ENCODE peak calls at places on chromosomes 2 and 18, in four cellular contexts. S is stomach, Z is PC-9, J is hepatocyte. V is an unnamed sample.

GRCh38 chr18:43882358-43882757 is 605.1 kb upstream of the SYT4 start:
- DNase-seq in S (no peak), Z (no peak), J (no peak), V (no peak)

GRCh38 chr2:103484906-103485305 is 723.1 kb downstream of the TMEM182 start:
- DNase-seq in S (no peak), Z (no peak), J (no peak), V (no peak)

GRCh38 chr2:118670868-118671267 is 176.6 kb downstream of the EN1 start:
- DNase-seq in S (no peak), Z (no peak), J (peak; percentile 24), V (no peak)

GRCh38 chr2:223930002-223930976 is 14.8 kb downstream of the WDFY1 start:
- DNase-seq in S (peak; percentile 37), Z (no peak), J (peak; percentile 54), V (peak; percentile 38)

GRCh38 chr2:183079335-183079775 is 808 bp downstream of the DUSP19 start:
- DNase-seq in S (no peak), Z (no peak), J (no peak), V (peak; percentile 40)

GRCh38 chr2:145408980-145409379 is 889.1 kb upstream of the ZEB2 start:
- DNase-seq in S (no peak), Z (no peak), J (no peak), V (no peak)

GRCh38 chr2:226295123-226295522 is 504.5 kb downstream of the IRS1 start:
- DNase-seq in S (no peak), Z (no peak), J (no peak), V (no peak)

GRCh38 chr2:20062615-20063545 is 11.5 kb upstream of the LAPTM4A start:
- DNase-seq in S (no peak), Z (no peak), J (peak; percentile 53), V (no peak)

GRCh38 chr2:219059725-219060682 is 717 bp downstream of the IHH start:
- DNase-seq in S (peak; percentile 51), Z (no peak), J (peak; percentile 45), V (no peak)

DNA sequence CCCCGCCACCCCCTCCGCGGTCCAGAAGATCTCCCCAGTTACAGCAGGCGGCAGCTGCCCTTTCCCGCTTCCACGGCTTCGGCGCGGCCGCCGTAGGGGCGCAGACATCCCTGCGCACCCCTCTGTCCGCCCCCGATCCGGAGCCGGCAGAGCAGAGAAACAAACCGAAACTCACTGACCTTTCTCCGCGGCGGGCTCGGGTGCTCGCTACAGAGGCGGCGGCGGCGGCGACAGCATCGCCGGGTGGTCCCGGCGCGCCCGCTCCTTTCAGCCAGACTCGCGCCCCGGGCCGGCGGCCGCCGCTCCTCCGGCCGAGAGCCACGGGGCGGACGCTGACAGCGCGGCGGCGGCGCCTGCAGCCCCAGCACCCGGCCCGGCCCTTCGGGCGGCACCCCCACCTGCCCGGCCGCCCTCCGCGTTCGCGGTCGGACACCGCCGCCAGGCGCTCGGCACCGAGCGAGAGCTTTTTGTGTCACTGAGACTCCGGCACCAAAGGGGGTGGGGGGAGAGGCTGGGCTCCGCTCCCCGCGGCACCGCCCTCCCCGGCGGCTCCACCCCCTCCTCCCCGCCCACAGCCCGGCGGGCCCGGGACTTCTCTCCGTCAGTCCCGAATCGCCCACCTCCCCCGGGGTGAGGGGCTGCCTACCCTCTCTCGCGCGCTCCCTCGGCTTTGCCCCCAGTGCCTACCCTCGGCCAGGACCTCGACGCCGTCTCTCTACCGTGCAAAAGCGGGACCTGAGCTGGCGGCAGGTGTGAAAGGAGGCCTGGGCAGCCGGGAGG is 1.4 kb upstream of the RNF152 start:
- DNase-seq in S (peak; percentile 89), Z (peak; percentile 53), J (peak; percentile 91), V (peak; percentile 85)
- H3K27ac ChIP-seq in S (peak overlapping the region; percentile 95), Z (no peak overlapping the region), J (peak overlapping the region; percentile 83), V (peak overlapping the region; percentile 95)

GRCh38 chr2:233466991-233467603 is 99.5 kb downstream of the USP40 start:
- DNase-seq in S (peak; percentile 20), Z (no peak), J (no peak), V (no peak)
- H3K27ac ChIP-seq in S (peak overlapping the region; percentile 3), Z (no peak overlapping the region), J (no peak overlapping the region), V (no peak overlapping the region)

GRCh38 chr2:120889936-120890335 is 154.3 kb downstream of the GLI2 start:
- DNase-seq in S (no peak), Z (no peak), J (no peak), V (no peak)

GRCh38 chr2:120890566-120891360 is 155.1 kb downstream of the GLI2 start:
- DNase-seq in S (no peak), Z (no peak), J (no peak), V (no peak)

GRCh38 chr2:120892967-120893667 is 157.4 kb downstream of the GLI2 start:
- DNase-seq in S (no peak), Z (no peak), J (no peak), V (no peak)

GRCh38 chr2:120893874-120894584 is 158.4 kb downstream of the GLI2 start:
- DNase-seq in S (no peak), Z (no peak), J (peak; percentile 54), V (no peak)

DNA sequence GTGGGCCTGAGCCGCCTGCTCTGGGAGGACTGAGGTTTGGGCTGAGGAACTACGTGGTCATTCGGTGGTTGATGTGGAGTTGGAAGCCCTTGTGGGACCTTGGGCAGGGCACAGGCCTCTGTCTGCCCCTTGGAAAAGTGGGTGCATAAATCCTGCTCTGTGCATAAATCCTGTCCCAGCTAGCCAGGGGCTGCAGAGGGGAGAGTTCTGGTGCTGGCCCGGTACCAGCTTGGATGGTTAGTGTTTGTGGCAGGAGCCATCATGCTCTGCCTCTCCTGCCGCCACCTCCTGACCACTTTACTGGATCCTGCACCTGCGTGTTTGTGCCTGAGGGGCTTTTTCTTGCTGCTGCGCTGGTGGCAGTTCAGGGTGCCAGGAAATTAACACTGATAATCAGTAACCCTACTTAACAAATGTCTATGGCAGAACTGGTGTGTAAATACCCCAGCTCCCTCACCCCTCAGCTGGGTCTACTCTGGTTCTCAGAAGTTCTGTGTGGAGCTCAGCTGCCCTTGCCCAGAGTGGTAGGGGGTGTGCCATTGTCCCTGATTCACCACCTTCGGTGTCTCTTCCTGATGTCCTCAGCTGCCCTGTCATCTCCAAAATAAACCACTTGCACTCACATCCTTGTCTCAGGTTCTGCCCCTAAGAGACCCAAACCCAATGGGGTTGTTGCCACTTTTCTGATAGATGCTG is 156.8 kb downstream of the GLI2 start:
- DNase-seq in S (no peak), Z (no peak), J (no peak), V (no peak)
- H3K27ac ChIP-seq in S (no peak overlapping the region), Z (no peak overlapping the region), J (peak overlapping the region; percentile 68), V (peak overlapping the region; percentile 70)

GRCh38 chr2:231707625-231708049 is 688 bp upstream of the PTMA start:
- DNase-seq in S (no peak), Z (no peak), J (peak; percentile 70), V (no peak)
- H3K27ac ChIP-seq in S (peak overlapping the region; percentile 99), Z (peak overlapping the region; percentile 99), J (peak overlapping the region; percentile 99), V (peak overlapping the region; percentile 100)

DNA sequence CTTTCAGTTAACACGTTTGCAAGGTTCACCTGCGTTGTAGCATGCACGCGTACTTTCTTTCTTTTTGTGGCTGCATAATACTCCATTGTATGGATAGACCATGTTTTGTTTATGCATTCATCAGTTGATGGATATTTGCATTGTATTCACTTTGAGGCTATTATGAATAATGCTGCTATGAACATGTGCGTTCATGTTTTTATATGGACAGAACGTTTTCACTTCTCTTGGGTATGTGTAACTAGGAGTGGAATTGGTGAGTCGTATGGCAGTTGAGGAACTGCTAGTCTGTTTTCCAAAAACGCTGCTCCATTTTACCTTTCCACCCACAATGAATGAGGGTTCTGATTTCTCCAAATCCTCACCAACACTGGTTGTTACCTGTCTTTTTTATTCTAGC is 244.3 kb downstream of the GLI2 start:
- DNase-seq in S (no peak), Z (no peak), J (no peak), V (no peak)
- H3K27ac ChIP-seq in S (no peak overlapping the region), Z (no peak overlapping the region), J (no peak overlapping the region), V (no peak overlapping the region)

DNA sequence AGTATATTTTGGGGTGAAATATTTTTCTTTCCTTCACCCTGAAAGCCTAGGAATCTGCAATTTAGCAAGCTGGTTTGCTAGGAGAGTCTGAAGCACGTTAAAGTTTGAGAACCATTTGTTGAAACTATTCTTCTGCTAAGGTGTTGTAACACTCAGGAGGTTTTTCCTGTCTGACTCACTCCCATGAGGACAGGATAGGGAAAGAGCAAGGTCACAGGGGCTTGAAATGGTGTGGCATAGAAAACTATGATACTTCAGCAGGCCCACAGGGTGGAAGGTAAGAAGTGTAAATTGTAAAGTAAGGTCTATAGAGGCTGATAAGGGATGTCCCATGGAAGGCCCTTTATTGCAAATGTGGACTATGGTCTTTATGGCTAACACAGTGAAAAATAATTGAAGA is 177.7 kb upstream of the ZC3H15 start:
- DNase-seq in S (no peak), Z (no peak), J (peak; percentile 45), V (no peak)
- H3K27ac ChIP-seq in S (no peak overlapping the region), Z (peak overlapping the region; percentile 33), J (peak overlapping the region; percentile 70), V (no peak overlapping the region)

DNA sequence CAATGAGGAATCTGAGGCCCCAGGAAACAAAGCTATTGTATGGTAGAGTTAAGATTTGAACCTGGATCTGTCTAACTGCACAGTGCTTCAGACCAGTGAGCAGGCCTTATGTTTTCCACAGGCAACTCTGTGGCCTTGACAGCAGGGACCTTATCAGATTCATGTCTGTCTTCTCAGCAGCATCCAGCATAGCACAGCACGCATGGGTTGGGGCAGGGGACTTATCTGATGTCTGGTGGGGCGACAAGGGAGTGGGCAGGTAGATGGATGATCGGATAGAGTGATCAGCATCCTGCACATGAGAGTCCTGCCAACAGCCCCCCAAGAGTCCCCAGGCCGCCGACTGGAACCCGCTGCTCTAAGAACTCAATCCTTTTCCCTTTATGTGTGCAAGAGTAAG is 28.7 kb upstream of the KCNF1 start:
- DNase-seq in S (no peak), Z (no peak), J (no peak), V (no peak)
- H3K27ac ChIP-seq in S (no peak overlapping the region), Z (no peak overlapping the region), J (peak overlapping the region; percentile 78), V (no peak overlapping the region)

GRCh38 chr2:74843371-74844298 is 9.7 kb downstream of the HK2 start:
- DNase-seq in S (no peak), Z (no peak), J (peak; percentile 76), V (no peak)

GRCh38 chr2:74844752-74845151 is 10.8 kb downstream of the HK2 start:
- DNase-seq in S (no peak), Z (no peak), J (no peak), V (no peak)

GRCh38 chr2:74845991-74846390 is 12.1 kb downstream of the HK2 start:
- DNase-seq in S (no peak), Z (no peak), J (no peak), V (no peak)

GRCh38 chr2:74846481-74846880 is 12.6 kb downstream of the HK2 start:
- DNase-seq in S (no peak), Z (no peak), J (no peak), V (no peak)

GRCh38 chr2:74845217-74845751 is 11.4 kb downstream of the HK2 start:
- DNase-seq in S (peak; percentile 93), Z (peak; percentile 91), J (peak; percentile 85), V (peak; percentile 76)
- H3K27ac ChIP-seq in S (peak overlapping the region; percentile 93), Z (peak overlapping the region; percentile 98), J (peak overlapping the region; percentile 95), V (peak overlapping the region; percentile 73)

DNA sequence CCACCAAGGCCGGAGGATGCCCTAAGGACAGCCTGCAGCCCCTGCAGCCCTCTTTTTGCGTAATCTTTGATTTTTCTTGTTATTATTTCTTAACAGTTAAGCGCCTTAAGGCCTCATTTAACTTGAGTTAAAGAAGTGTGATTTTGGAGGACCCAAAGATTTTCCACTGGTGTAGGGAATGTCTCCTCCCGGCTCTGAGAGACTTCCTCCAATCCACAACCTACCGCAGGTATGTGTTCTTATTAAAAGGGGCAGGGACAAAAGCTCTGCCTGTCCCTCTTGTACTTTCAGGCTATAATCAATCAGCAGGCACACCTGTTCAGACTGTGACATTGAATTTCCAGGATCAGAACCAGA is 285.1 kb downstream of the PRKCE start:
- DNase-seq in S (no peak), Z (no peak), J (no peak), V (no peak)
- H3K27ac ChIP-seq in S (no peak overlapping the region), Z (no peak overlapping the region), J (no peak overlapping the region), V (no peak overlapping the region)